ENCODE peak calls at places on chromosome 1, in eight cellular contexts. One of them, this sample, is unnamed.

GRCh38 chr1:107390076-107390420 is 249.2 kb downstream of the NTNG1 start:
- DNase-seq in CD4-positive, alpha-beta memory T cell: no peak
- DNase-seq in NCI-H1092: no peak
- DNase-seq in NCI-H1694: no peak
- DNase-seq in CMK: no peak
- DNase-seq in HTR-8/SVneo: no peak
- DNase-seq in dorsolateral prefrontal cortex: no peak
- DNase-seq in EL: no peak
- DNase-seq in this sample: no peak

GRCh38 chr1:157252473-157252872 is 114.3 kb upstream of the ETV3 start:
- DNase-seq in CD4-positive, alpha-beta memory T cell: no peak
- DNase-seq in NCI-H1092: no peak
- DNase-seq in NCI-H1694: no peak
- DNase-seq in CMK: no peak
- DNase-seq in HTR-8/SVneo: no peak
- DNase-seq in dorsolateral prefrontal cortex: no peak
- DNase-seq in EL: no peak
- DNase-seq in this sample: no peak

GRCh38 chr1:78825561-78825960 is 175.9 kb downstream of the IFI44 start:
- DNase-seq in CD4-positive, alpha-beta memory T cell: no peak
- DNase-seq in NCI-H1092: no peak
- DNase-seq in NCI-H1694: no peak
- DNase-seq in CMK: no peak
- DNase-seq in HTR-8/SVneo: no peak
- DNase-seq in dorsolateral prefrontal cortex: no peak
- DNase-seq in EL: peak; percentile 27
- DNase-seq in this sample: no peak

GRCh38 chr1:223429313-223429731 is 36.1 kb downstream of the CCDC185 start:
- DNase-seq in CD4-positive, alpha-beta memory T cell: no peak
- DNase-seq in NCI-H1092: no peak
- DNase-seq in NCI-H1694: peak; percentile 44
- DNase-seq in CMK: no peak
- DNase-seq in HTR-8/SVneo: no peak
- DNase-seq in dorsolateral prefrontal cortex: peak; percentile 53
- DNase-seq in EL: peak; percentile 47
- DNase-seq in this sample: no peak

GRCh38 chr1:1926346-1926811 is 7.3 kb upstream of the TMEM52 start:
- DNase-seq in CD4-positive, alpha-beta memory T cell: no peak
- DNase-seq in NCI-H1092: no peak
- DNase-seq in NCI-H1694: no peak
- DNase-seq in CMK: no peak
- DNase-seq in HTR-8/SVneo: no peak
- DNase-seq in dorsolateral prefrontal cortex: no peak
- DNase-seq in EL: no peak
- DNase-seq in this sample: no peak

GRCh38 chr1:9629445-9630201 is 21.9 kb upstream of the PIK3CD start:
- DNase-seq in CD4-positive, alpha-beta memory T cell: peak; percentile 82
- DNase-seq in NCI-H1092: no peak
- DNase-seq in NCI-H1694: no peak
- DNase-seq in CMK: peak; percentile 46
- DNase-seq in HTR-8/SVneo: no peak
- DNase-seq in dorsolateral prefrontal cortex: no peak
- DNase-seq in EL: no peak
- DNase-seq in this sample: no peak

GRCh38 chr1:162335126-162335525 is 41.5 kb downstream of the SPATA46 start:
- DNase-seq in CD4-positive, alpha-beta memory T cell: no peak
- DNase-seq in NCI-H1092: no peak
- DNase-seq in NCI-H1694: no peak
- DNase-seq in CMK: no peak
- DNase-seq in HTR-8/SVneo: no peak
- DNase-seq in dorsolateral prefrontal cortex: no peak
- DNase-seq in EL: no peak
- DNase-seq in this sample: no peak

GRCh38 chr1:109434484-109434883 is 8.2 kb upstream of the PSMA5 start:
- DNase-seq in CD4-positive, alpha-beta memory T cell: no peak
- DNase-seq in NCI-H1092: no peak
- DNase-seq in NCI-H1694: no peak
- DNase-seq in CMK: no peak
- DNase-seq in HTR-8/SVneo: no peak
- DNase-seq in dorsolateral prefrontal cortex: no peak
- DNase-seq in EL: no peak
- DNase-seq in this sample: no peak

GRCh38 chr1:35573198-35573775 is at the start of gene TFAP2E:
- DNase-seq in CD4-positive, alpha-beta memory T cell: no peak
- DNase-seq in NCI-H1092: peak; percentile 31
- DNase-seq in NCI-H1694: peak; percentile 7
- DNase-seq in CMK: no peak
- DNase-seq in HTR-8/SVneo: peak; percentile 63
- DNase-seq in dorsolateral prefrontal cortex: peak; percentile 63
- DNase-seq in EL: peak; percentile 51
- DNase-seq in this sample: no peak

GRCh38 chr1:84289169-84289785 is 12.2 kb upstream of the SAMD13 start:
- DNase-seq in CD4-positive, alpha-beta memory T cell: no peak
- DNase-seq in NCI-H1092: no peak
- DNase-seq in NCI-H1694: no peak
- DNase-seq in CMK: no peak
- DNase-seq in HTR-8/SVneo: no peak
- DNase-seq in dorsolateral prefrontal cortex: no peak
- DNase-seq in EL: no peak
- DNase-seq in this sample: no peak

GRCh38 chr1:202017385-202018225 is 7.2 kb downstream of the ELF3 start:
- DNase-seq in CD4-positive, alpha-beta memory T cell: no peak
- DNase-seq in NCI-H1092: no peak
- DNase-seq in NCI-H1694: no peak
- DNase-seq in CMK: no peak
- DNase-seq in HTR-8/SVneo: no peak
- DNase-seq in dorsolateral prefrontal cortex: no peak
- DNase-seq in EL: no peak
- DNase-seq in this sample: no peak

This sample was measured in H54.